ENCODE peak calls at places on chromosomes 11 and 22, in four cellular contexts. One of them, this sample, is unnamed.

GRCh38 chr11:7514099-7514725 is 413 bp downstream of the PPFIBP2 start:
- DNase-seq in HepG2: no peak
- DNase-seq in WTC11: peak
- DNase-seq in K562: peak
- DNase-seq in this sample: peak

GRCh38 chr11:73386026-73386425 is 9.8 kb downstream of the RELT start:
- DNase-seq in HepG2: no peak
- DNase-seq in WTC11: no peak
- DNase-seq in K562: peak
- DNase-seq in this sample: no peak

GRCh38 chr11:94513091-94513490 is 830 bp downstream of the C11orf97 start:
- DNase-seq in WTC11: no peak
- DNase-seq in HepG2: peak
- DNase-seq in K562: no peak
- DNase-seq in this sample: no peak

GRCh38 chr11:108551653-108552462 is 41.7 kb downstream of the EXPH5 start:
- DNase-seq in HepG2: no peak
- DNase-seq in WTC11: no peak
- DNase-seq in K562: peak
- DNase-seq in this sample: peak

GRCh38 chr11:42237701-42238235 is 778.3 kb upstream of the LRRC4C start:
- DNase-seq in HepG2: no peak
- DNase-seq in K562: no peak
- DNase-seq in WTC11: no peak
- DNase-seq in this sample: no peak

GRCh38 chr11:827861-828167 is at the start of gene CRACR2B:
- DNase-seq in HepG2: no peak
- DNase-seq in WTC11: no peak
- DNase-seq in K562: no peak
- DNase-seq in this sample: no peak

GRCh38 chr11:119764108-119764874 is 35.3 kb upstream of the NECTIN1 start:
- DNase-seq in K562: no peak
- DNase-seq in HepG2: no peak
- DNase-seq in WTC11: no peak
- DNase-seq in this sample: no peak

GRCh38 chr11:63532799-63533475 is 3.7 kb upstream of the PLAAT4 start:
- DNase-seq in HepG2: no peak
- DNase-seq in K562: no peak
- DNase-seq in WTC11: no peak
- DNase-seq in this sample: no peak

GRCh38 chr22:26452236-26453016 is 23.4 kb downstream of the ASPHD2 start:
- DNase-seq in HepG2: no peak
- DNase-seq in WTC11: no peak
- DNase-seq in K562: no peak
- DNase-seq in this sample: no peak

GRCh38 chr11:26558191-26558590 is 13.9 kb downstream of the MUC15 start:
- DNase-seq in K562: no peak
- DNase-seq in HepG2: no peak
- DNase-seq in WTC11: no peak
- DNase-seq in this sample: no peak

GRCh38 chr11:8006349-8006977 is 19.3 kb downstream of the EIF3F start:
- DNase-seq in HepG2: peak
- DNase-seq in K562: peak
- DNase-seq in WTC11: peak
- DNase-seq in this sample: peak

GRCh38 chr11:67420147-67420645 is 4.7 kb downstream of the CARNS1 start:
- DNase-seq in HepG2: no peak
- DNase-seq in K562: no peak
- DNase-seq in WTC11: no peak
- DNase-seq in this sample: no peak

GRCh38 chr22:50016988-50017700 is 4.6 kb upstream of the IL17REL start:
- DNase-seq in WTC11: no peak
- DNase-seq in HepG2: no peak
- DNase-seq in K562: no peak
- DNase-seq in this sample: no peak

GRCh38 chr11:6271598-6271997 is 12.0 kb downstream of the CCKBR start:
- DNase-seq in HepG2: no peak
- DNase-seq in K562: no peak
- DNase-seq in WTC11: no peak
- DNase-seq in this sample: no peak

GRCh38 chr11:95245038-95245437 is 14.0 kb upstream of the SESN3 start:
- DNase-seq in HepG2: no peak
- DNase-seq in WTC11: no peak
- DNase-seq in K562: no peak
- DNase-seq in this sample: no peak

GRCh38 chr22:32701021-32701420 is 100.5 kb upstream of the TIMP3 start:
- DNase-seq in HepG2: no peak
- DNase-seq in WTC11: no peak
- DNase-seq in K562: no peak
- DNase-seq in this sample: no peak

GRCh38 chr11:46845440-46845739 is 690 bp downstream of the CKAP5 start:
- DNase-seq in WTC11: no peak
- DNase-seq in HepG2: no peak
- DNase-seq in K562: no peak
- DNase-seq in this sample: no peak

GRCh38 chr11:117919326-117920275 is 9.6 kb downstream of the TMPRSS13 start:
- DNase-seq in HepG2: no peak
- DNase-seq in K562: no peak
- DNase-seq in WTC11: no peak
- DNase-seq in this sample: no peak

GRCh38 chr11:95296165-95296564 is 65.2 kb upstream of the SESN3 start:
- DNase-seq in WTC11: no peak
- DNase-seq in K562: no peak
- DNase-seq in HepG2: no peak
- DNase-seq in this sample: no peak

GRCh38 chr11:18314794-18315523 is 7.0 kb downstream of the HPS5 start:
- DNase-seq in K562: no peak
- DNase-seq in WTC11: no peak
- DNase-seq in HepG2: no peak
- DNase-seq in this sample: no peak

GRCh38 chr11:121606354-121606753 is 153.6 kb upstream of the SORL1-AS1 start:
- DNase-seq in K562: no peak
- DNase-seq in WTC11: no peak
- DNase-seq in HepG2: no peak
- DNase-seq in this sample: no peak

GRCh38 chr11:121603316-121603715 is 150.5 kb upstream of the SORL1-AS1 start:
- DNase-seq in K562: no peak
- DNase-seq in HepG2: no peak
- DNase-seq in WTC11: no peak
- DNase-seq in this sample: no peak

GRCh38 chr11:121608545-121609098 is 155.9 kb upstream of the SORL1-AS1 start:
- DNase-seq in WTC11: no peak
- DNase-seq in K562: no peak
- DNase-seq in HepG2: no peak
- DNase-seq in this sample: no peak

DNA sequence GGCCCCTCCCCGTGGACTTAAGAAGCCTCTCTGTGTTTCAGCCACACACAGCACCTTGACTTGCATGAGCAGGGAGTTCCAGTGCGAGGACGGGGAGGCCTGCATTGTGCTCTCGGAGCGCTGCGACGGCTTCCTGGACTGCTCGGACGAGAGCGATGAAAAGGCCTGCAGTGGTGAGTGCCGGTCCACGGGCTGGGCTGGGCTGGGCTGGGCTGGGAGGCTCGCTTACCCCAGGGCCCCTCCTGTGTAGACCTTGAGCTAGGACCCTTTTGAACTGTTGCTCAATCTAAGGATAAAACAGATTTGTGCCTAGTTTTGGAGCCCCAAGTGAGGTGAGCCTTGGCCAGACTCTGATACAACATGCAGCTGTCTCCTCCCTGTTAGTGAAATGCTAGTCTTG is 151.4 kb upstream of the SORL1-AS1 start:
- DNase-seq in WTC11: no peak
- DNase-seq in K562: no peak
- DNase-seq in HepG2: peak
- DNase-seq in this sample: no peak
- TF ChIP-seq ELF4 in WTC11: no peak
- TF ChIP-seq ELF4 in K562: no peak
- TF ChIP-seq ELF4 in HepG2: no peak
- TF ChIP-seq ELF4 in this sample: no peak

GRCh38 chr22:38462960-38463784 is 4.7 kb upstream of the KDELR3 start:
- DNase-seq in HepG2: peak
- DNase-seq in WTC11: peak
- DNase-seq in K562: peak
- DNase-seq in this sample: peak
- TF ChIP-seq ELF4 in HepG2: no peak
- TF ChIP-seq ELF4 in WTC11: no peak
- TF ChIP-seq ELF4 in K562: no peak
- TF ChIP-seq ELF4 in this sample: no peak

GRCh38 chr11:65316311-65316978 is 1.8 kb downstream of the CDC42EP2 start:
- DNase-seq in WTC11: no peak
- DNase-seq in K562: no peak
- DNase-seq in HepG2: no peak
- DNase-seq in this sample: no peak
- TF ChIP-seq ELF4 in WTC11: no peak
- TF ChIP-seq ELF4 in K562: no peak
- TF ChIP-seq ELF4 in HepG2: no peak
- TF ChIP-seq ELF4 in this sample: no peak

DNA sequence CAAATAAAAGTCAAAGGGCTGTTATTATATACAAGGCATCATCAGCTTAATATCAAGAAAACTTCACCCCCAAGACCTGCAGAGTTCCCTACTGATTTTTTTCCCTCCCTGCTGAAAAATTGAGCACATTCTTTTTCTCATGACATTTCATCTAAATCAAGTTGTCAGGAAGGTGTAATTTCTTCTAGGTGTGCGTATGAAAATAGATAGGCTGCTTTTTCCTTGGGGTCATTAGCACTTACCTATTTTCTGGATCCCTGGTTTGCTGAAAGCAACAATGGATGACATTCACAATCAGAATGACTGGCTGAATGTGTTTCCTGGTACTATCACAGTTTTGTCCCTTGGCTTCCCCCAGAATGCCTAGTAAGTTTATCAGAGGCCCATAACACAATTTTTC is 225.0 kb upstream of the KIRREL3 start:
- DNase-seq in WTC11: no peak
- DNase-seq in HepG2: no peak
- DNase-seq in K562: no peak
- DNase-seq in this sample: no peak
- TF ChIP-seq ELF4 in WTC11: no peak
- TF ChIP-seq ELF4 in HepG2: no peak
- TF ChIP-seq ELF4 in K562: no peak
- TF ChIP-seq ELF4 in this sample: no peak

GRCh38 chr11:37500425-37500824 is 902.4 kb upstream of the RAG2 start:
- DNase-seq in K562: no peak
- DNase-seq in HepG2: no peak
- DNase-seq in WTC11: no peak
- DNase-seq in this sample: no peak
- TF ChIP-seq ELF4 in K562: no peak
- TF ChIP-seq ELF4 in HepG2: no peak
- TF ChIP-seq ELF4 in WTC11: no peak
- TF ChIP-seq ELF4 in this sample: no peak

DNA sequence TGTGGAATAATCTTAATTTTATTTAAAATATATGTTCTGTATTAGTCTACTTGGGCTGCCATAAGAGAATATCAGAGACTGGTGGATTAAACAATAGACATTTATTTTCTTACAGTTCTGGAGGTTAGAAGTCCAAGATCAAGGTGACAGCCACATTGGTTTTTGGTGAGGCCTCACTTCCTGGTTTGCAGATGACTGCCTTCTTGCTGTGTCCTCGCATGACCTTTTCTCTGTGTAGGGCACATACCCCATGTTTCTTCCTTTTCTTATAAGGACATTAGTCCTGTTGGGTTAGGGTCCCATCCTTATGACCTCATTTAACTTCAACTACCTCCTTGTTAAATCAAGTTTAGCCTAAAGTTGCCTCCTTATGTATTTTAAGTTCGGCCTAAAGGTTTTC is 202.7 kb upstream of the MPPED2 start:
- DNase-seq in WTC11: no peak
- DNase-seq in K562: no peak
- DNase-seq in HepG2: no peak
- DNase-seq in this sample: no peak
- TF ChIP-seq ELF4 in WTC11: no peak
- TF ChIP-seq ELF4 in K562: no peak
- TF ChIP-seq ELF4 in HepG2: no peak
- TF ChIP-seq ELF4 in this sample: no peak

GRCh38 chr11:17152306-17152705 is 55.5 kb downstream of the PIK3C2A start:
- DNase-seq in K562: no peak
- DNase-seq in WTC11: no peak
- DNase-seq in HepG2: no peak
- DNase-seq in this sample: no peak

GRCh38 chr11:17156283-17156682 is 51.5 kb downstream of the PIK3C2A start:
- DNase-seq in WTC11: peak
- DNase-seq in HepG2: no peak
- DNase-seq in K562: no peak
- DNase-seq in this sample: no peak

GRCh38 chr11:17153759-17154158 is 54.0 kb downstream of the PIK3C2A start:
- DNase-seq in HepG2: no peak
- DNase-seq in K562: no peak
- DNase-seq in WTC11: no peak
- DNase-seq in this sample: no peak

GRCh38 chr11:17157773-17158172 is 50.0 kb downstream of the PIK3C2A start:
- DNase-seq in WTC11: no peak
- DNase-seq in K562: no peak
- DNase-seq in HepG2: no peak
- DNase-seq in this sample: no peak

GRCh38 chr11:17154409-17155159 is 53.2 kb downstream of the PIK3C2A start:
- DNase-seq in WTC11: no peak
- DNase-seq in HepG2: no peak
- DNase-seq in K562: peak
- DNase-seq in this sample: no peak
- TF ChIP-seq ELF4 in WTC11: no peak
- TF ChIP-seq ELF4 in HepG2: no peak
- TF ChIP-seq ELF4 in K562: no peak
- TF ChIP-seq ELF4 in this sample: no peak

DNA sequence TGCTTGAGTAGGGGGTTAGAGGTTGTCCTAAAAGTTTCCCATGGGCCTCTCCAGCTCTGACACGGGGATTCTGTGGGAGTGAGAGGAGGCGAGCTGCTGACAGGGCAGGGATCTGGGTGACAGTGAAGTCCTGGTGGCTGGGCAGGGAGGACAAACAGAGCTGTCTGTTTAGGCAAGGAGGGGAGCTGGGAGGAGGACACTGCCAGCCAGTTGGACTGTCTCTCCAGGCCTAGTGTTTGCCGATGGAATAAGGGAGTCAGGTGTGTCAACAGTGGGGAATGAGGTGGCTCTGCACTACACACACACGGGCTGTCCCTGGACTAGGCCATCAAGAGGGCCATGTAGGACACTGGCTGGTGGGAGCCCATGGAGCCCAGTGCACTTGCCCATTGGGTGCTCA is 20.6 kb upstream of the SYT7 start:
- DNase-seq in HepG2: peak
- DNase-seq in K562: no peak
- DNase-seq in WTC11: no peak
- DNase-seq in this sample: no peak
- TF ChIP-seq ELF4 in HepG2: no peak
- TF ChIP-seq ELF4 in K562: no peak
- TF ChIP-seq ELF4 in WTC11: no peak
- TF ChIP-seq ELF4 in this sample: no peak